ENCODE peak calls at places on chromosome 14, in nine cellular contexts. P is CD8-positive, alpha-beta T cell; C is endodermal cell; O is ovary; G is left ventricle myocardium inferior; Q is astrocyte; W is HCT116; R is Peyer's patch; Z is heart left ventricle. V is an unnamed sample.

GRCh38 chr14:102375126-102375525 is 12.4 kb downstream of the TECPR2 start:
- DNase-seq in P (no peak), C (no peak), O (no peak), G (no peak), Q (no peak), W (no peak), R (no peak), Z (no peak), V (no peak)

GRCh38 chr14:51319181-51319597 is 79.1 kb downstream of the TMX1 start:
- DNase-seq in P (no peak), C (no peak), O (no peak), G (no peak), Q (peak; percentile 36), W (no peak), R (no peak), Z (no peak), V (peak; percentile 29)

GRCh38 chr14:85517113-85517688 is 12.7 kb upstream of the FLRT2 start:
- DNase-seq in P (no peak), C (no peak), O (no peak), G (no peak), Q (no peak), W (no peak), R (no peak), Z (no peak), V (no peak)

GRCh38 chr14:35016568-35016967 is 29.5 kb upstream of the FAM177A1 start:
- DNase-seq in P (no peak), C (no peak), O (no peak), G (no peak), Q (no peak), W (no peak), R (no peak), Z (no peak), V (no peak)

GRCh38 chr14:36723551-36723950 is 61.9 kb downstream of the PAX9 start:
- DNase-seq in P (no peak), C (peak; percentile 59), O (no peak), G (no peak), Q (no peak), W (no peak), R (no peak), Z (no peak), V (no peak)

GRCh38 chr14:33587761-33588160 is 363.1 kb downstream of the EGLN3 start:
- DNase-seq in P (no peak), C (no peak), O (no peak), G (no peak), Q (no peak), W (no peak), R (no peak), Z (no peak), V (no peak)

GRCh38 chr14:94100847-94101246 is 9.7 kb upstream of the IFI27 start:
- DNase-seq in P (no peak), C (no peak), O (no peak), G (no peak), Q (peak; percentile 65), W (no peak), R (no peak), Z (no peak), V (peak; percentile 46)

GRCh38 chr14:35292770-35293561 is 784 bp downstream of the PSMA6 start:
- DNase-seq in P (no peak), C (no peak), O (no peak), G (no peak), Q (peak; percentile 6), W (no peak), R (no peak), Z (no peak), V (peak; percentile 23)

GRCh38 chr14:64800000-64800399 is 79.7 kb downstream of the SPTB start:
- DNase-seq in P (no peak), C (peak; percentile 79), O (no peak), G (peak; percentile 39), Q (no peak), W (peak; percentile 36), R (no peak), Z (peak; percentile 67), V (peak; percentile 46)

GRCh38 chr14:75811136-75811839 is 150.2 kb downstream of the TTLL5 start:
- DNase-seq in P (no peak), C (no peak), O (no peak), G (no peak), Q (no peak), W (no peak), R (no peak), Z (no peak), V (no peak)

GRCh38 chr14:104756477-104757237 is 3.7 kb downstream of the SIVA1 start:
- DNase-seq in P (no peak), C (no peak), O (no peak), G (no peak), Q (no peak), W (no peak), R (no peak), Z (no peak), V (no peak)

GRCh38 chr14:104687601-104688504 is 1.6 kb upstream of the INF2 start:
- DNase-seq in P (no peak), C (peak; percentile 83), O (peak; percentile 78), G (peak; percentile 87), Q (peak; percentile 53), W (peak; percentile 62), R (peak; percentile 92), Z (peak; percentile 91), V (peak; percentile 71)

GRCh38 chr14:52032196-52032865 is 36.5 kb downstream of the NID2 start:
- DNase-seq in P (no peak), C (no peak), O (no peak), G (no peak), Q (peak; percentile 81), W (no peak), R (no peak), Z (no peak), V (no peak)

GRCh38 chr14:50270932-50271331 is 39.6 kb upstream of the SOS2 start:
- DNase-seq in P (no peak), C (no peak), O (no peak), G (no peak), Q (no peak), W (no peak), R (no peak), Z (no peak), V (no peak)

GRCh38 chr14:37142835-37143499 is 29.4 kb downstream of the SLC25A21 start:
- DNase-seq in P (no peak), C (no peak), O (no peak), G (no peak), Q (peak; percentile 94), W (no peak), R (no peak), Z (no peak), V (peak; percentile 52)

GRCh38 chr14:98138666-98139065 is 1133.3 kb downstream of the BCL11B start:
- DNase-seq in P (peak; percentile 61), C (peak; percentile 83), O (no peak), G (no peak), Q (no peak), W (peak; percentile 1), R (peak; percentile 57), Z (no peak), V (peak; percentile 47)
- TF ChIP-seq CTCF in P (peak; percentile 82), C (peak; percentile 93), O (no peak), G (peak; percentile 36), Q (peak; percentile 51), W (peak; percentile 62), R (peak; percentile 47), Z (peak; percentile 34), V (peak; percentile 80)

DNA sequence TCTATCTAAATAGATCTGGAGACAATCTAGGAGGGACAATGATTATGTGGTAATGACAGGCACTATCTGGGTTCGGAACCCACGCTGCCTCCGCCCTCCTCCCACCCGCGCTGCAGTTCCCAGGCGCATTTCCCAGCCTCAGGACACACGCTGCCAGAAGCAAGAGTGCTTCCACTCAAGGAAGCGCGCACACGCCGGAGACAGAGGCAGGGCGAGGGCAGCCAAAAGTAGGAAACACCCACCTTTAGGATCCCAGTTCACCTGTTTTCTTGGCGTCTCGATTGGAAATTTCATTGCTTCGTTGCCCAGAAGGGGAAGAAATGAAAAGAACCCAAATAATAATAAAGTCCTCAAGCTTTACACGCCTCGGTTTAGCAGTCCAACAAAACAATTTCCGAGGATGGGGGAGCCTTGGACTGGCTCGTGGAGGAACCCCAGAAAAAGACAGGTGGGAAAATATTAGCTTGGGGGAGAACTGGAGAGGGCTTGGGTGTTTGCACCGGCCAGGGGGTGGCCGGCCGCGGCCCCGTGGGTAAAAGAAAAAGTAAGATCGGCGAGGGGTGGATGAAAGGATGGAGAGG is 474 bp downstream of the KCNK10 start:
- DNase-seq in P (no peak), C (no peak), O (no peak), G (no peak), Q (no peak), W (no peak), R (no peak), Z (no peak), V (no peak)
- H3K4me3 ChIP-seq in P (no peak overlapping the region), C (peak overlapping the region; percentile 73), O (no peak overlapping the region), G (peak overlapping the region; percentile 57), Q (peak overlapping the region; percentile 28), W (no peak overlapping the region), R (no peak overlapping the region), Z (peak overlapping the region; percentile 48), V (no peak overlapping the region)

GRCh38 chr14:77110286-77110685 is 12.2 kb downstream of the CIPC start:
- DNase-seq in P (no peak), C (no peak), O (no peak), G (no peak), Q (no peak), W (no peak), R (no peak), Z (no peak), V (no peak)

GRCh38 chr14:77108753-77109152 is 10.7 kb downstream of the CIPC start:
- DNase-seq in P (no peak), C (no peak), O (no peak), G (no peak), Q (no peak), W (no peak), R (no peak), Z (no peak), V (no peak)

GRCh38 chr14:77111021-77111420 is 13.0 kb downstream of the CIPC start:
- DNase-seq in P (no peak), C (peak; percentile 87), O (no peak), G (no peak), Q (peak; percentile 20), W (no peak), R (no peak), Z (no peak), V (peak; percentile 44)

GRCh38 chr14:77107228-77107627 is 9.2 kb downstream of the CIPC start:
- DNase-seq in P (no peak), C (no peak), O (no peak), G (peak; percentile 34), Q (no peak), W (no peak), R (no peak), Z (no peak), V (no peak)

DNA sequence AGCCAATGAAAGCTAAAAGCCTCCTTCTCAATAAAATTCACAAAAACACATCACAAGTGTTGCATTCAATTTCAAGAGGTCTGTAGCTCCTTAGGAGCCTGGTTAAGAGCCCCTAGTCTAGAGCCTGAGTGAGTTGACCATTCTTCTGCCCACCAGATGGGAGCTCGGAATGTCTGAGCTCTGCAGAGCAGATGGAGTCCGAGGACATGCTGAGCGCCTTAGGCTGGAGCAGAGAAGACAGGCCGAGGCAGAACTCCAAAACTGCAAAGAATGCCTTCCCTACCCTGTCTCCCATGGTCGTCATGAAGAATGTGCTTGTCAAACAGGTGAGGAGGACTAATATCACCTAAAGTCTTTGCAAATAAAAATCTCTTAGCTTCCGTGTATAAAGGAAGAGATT is 11.6 kb downstream of the CIPC start:
- DNase-seq in P (no peak), C (no peak), O (no peak), G (no peak), Q (no peak), W (no peak), R (no peak), Z (no peak), V (no peak)
- H3K36me3 ChIP-seq in P (peaks cover 8% of the 10 kb centered on the region), C (peaks cover 74% of the 10 kb centered on the region), O (no peaks in the 10 kb centered on the region), G (peaks cover 81% of the 10 kb centered on the region), Q (peaks cover 9% of the 10 kb centered on the region), W (peaks cover 19% of the 10 kb centered on the region), R (peaks cover 3% of the 10 kb centered on the region), Z (peaks cover 86% of the 10 kb centered on the region), V (peaks cover 16% of the 10 kb centered on the region)

GRCh38 chr14:70045715-70046535 is 142.8 kb downstream of the SLC8A3 start:
- DNase-seq in P (no peak), C (peak; percentile 95), O (no peak), G (peak; percentile 51), Q (peak; percentile 2), W (peak; percentile 54), R (peak; percentile 80), Z (peak; percentile 71), V (peak; percentile 61)
- TF ChIP-seq CTCF in P (no peak), C (peak; percentile 95), O (no peak), G (peak; percentile 79), Q (peak; percentile 49), W (peak; percentile 82), R (peak; percentile 76), Z (peak; percentile 73), V (peak; percentile 96)